ENCODE peak calls at places on chromosome 12, in eight cellular contexts. P, L, V, I, B, Z, M and O are unnamed samples.

GRCh38 chr12:104788848-104789271 is 169.2 kb downstream of the SLC41A2 start:
- DNase-seq in P (no peak), L (no peak), V (no peak), I (no peak), B (no peak), Z (no peak), M (no peak), O (peak)

GRCh38 chr12:27999970-28000369 is 27.4 kb upstream of the PTHLH start:
- DNase-seq in P (no peak), L (no peak), V (no peak), I (no peak), B (peak), Z (no peak), M (no peak), O (no peak)

GRCh38 chr12:51869931-51870330 is 18.0 kb upstream of the ANKRD33 start:
- DNase-seq in P (no peak), L (no peak), V (no peak), I (no peak), B (no peak), Z (no peak), M (no peak), O (no peak)

GRCh38 chr12:122166422-122167327 is 7.3 kb downstream of the IL31 start:
- DNase-seq in P (no peak), L (no peak), V (no peak), I (no peak), B (no peak), Z (no peak), M (no peak), O (no peak)

GRCh38 chr12:121132601-121133481 is at the start of gene P2RX7:
- DNase-seq in P (peak), L (peak), V (peak), I (peak), B (peak), Z (peak), M (peak), O (peak)

GRCh38 chr12:109770104-109770860 is 56.7 kb downstream of the FAM222A start:
- DNase-seq in P (no peak), L (no peak), V (no peak), I (no peak), B (peak), Z (no peak), M (no peak), O (peak)

GRCh38 chr12:46217686-46218508 is 50.9 kb downstream of the SLC38A1 start:
- DNase-seq in P (peak), L (no peak), V (no peak), I (no peak), B (no peak), Z (no peak), M (no peak), O (no peak)

GRCh38 chr12:124629799-124630198 is 62.4 kb upstream of the NCOR2 start:
- DNase-seq in P (no peak), L (no peak), V (no peak), I (no peak), B (no peak), Z (no peak), M (no peak), O (no peak)

GRCh38 chr12:69059465-69060457 is 126.8 kb upstream of the CPM start:
- DNase-seq in P (no peak), L (peak), V (no peak), I (peak), B (peak), Z (no peak), M (no peak), O (no peak)

GRCh38 chr12:51941011-51941561 is 10.4 kb upstream of the ACVR1B start:
- DNase-seq in P (no peak), L (no peak), V (peak), I (no peak), B (peak), Z (no peak), M (no peak), O (no peak)